ENCODE peak calls at places on chromosomes 7 and 10, in ten cellular contexts. J is left lung; X is fibroblast of lung; T is progenitor cell of endocrine pancreas; K is CD8-positive, alpha-beta T cell; L is psoas muscle; Y is neural crest cell; Z is fibroblast of pulmonary artery; S is tibial artery; D is GM13977. V is an unnamed sample.

GRCh38 chr10:29618341-29619171 is 16.2 kb downstream of the SVIL start:
- DNase-seq in J (peak; percentile 81), X (peak; percentile 29), T (no peak), K (no peak), L (peak; percentile 80), Y (no peak), Z (peak; percentile 48), S (no peak), D (no peak), V (no peak)

GRCh38 chr10:35533565-35533964 is 71.6 kb upstream of the GJD4 start:
- DNase-seq in J (no peak), X (peak; percentile 15), T (no peak), K (no peak), L (no peak), Y (no peak), Z (peak; percentile 76), S (no peak), D (no peak), V (no peak)

GRCh38 chr10:35872666-35873065 is 230.6 kb upstream of the FZD8 start:
- DNase-seq in J (no peak), X (no peak), T (no peak), K (no peak), L (no peak), Y (no peak), Z (no peak), S (no peak), D (no peak), V (no peak)

GRCh38 chr10:985361-985760 is 2.9 kb upstream of the GTPBP4 start:
- DNase-seq in J (no peak), X (no peak), T (no peak), K (no peak), L (no peak), Y (no peak), Z (no peak), S (no peak), D (no peak), V (no peak)

GRCh38 chr10:80443531-80443974 is 10.6 kb upstream of the TSPAN14 start:
- DNase-seq in J (no peak), X (peak; percentile 60), T (no peak), K (no peak), L (no peak), Y (no peak), Z (peak; percentile 63), S (no peak), D (no peak), V (no peak)

GRCh38 chr7:137421389-137421788 is 77.9 kb upstream of the PTN start:
- DNase-seq in J (no peak), X (peak; percentile 48), T (no peak), K (no peak), L (no peak), Y (no peak), Z (peak; percentile 18), S (peak; percentile 40), D (no peak), V (no peak)

GRCh38 chr10:32865170-32865569 is 92.9 kb downstream of the ITGB1 start:
- DNase-seq in J (no peak), X (no peak), T (no peak), K (no peak), L (no peak), Y (no peak), Z (no peak), S (no peak), D (no peak), V (no peak)

GRCh38 chr7:141072548-141073172 is 1.2 kb upstream of the TMEM178B start:
- DNase-seq in J (peak; percentile 73), X (peak; percentile 82), T (peak; percentile 15), K (no peak), L (peak; percentile 86), Y (peak; percentile 48), Z (peak; percentile 57), S (no peak), D (peak; percentile 31), V (no peak)

GRCh38 chr7:29764227-29764626 is 42.1 kb upstream of the WIPF3 start:
- DNase-seq in J (no peak), X (no peak), T (no peak), K (no peak), L (no peak), Y (no peak), Z (no peak), S (no peak), D (no peak), V (no peak)

GRCh38 chr7:92421676-92422435 is 25.4 kb upstream of the GATAD1 start:
- DNase-seq in J (no peak), X (no peak), T (no peak), K (no peak), L (no peak), Y (no peak), Z (peak; percentile 17), S (no peak), D (no peak), V (no peak)

GRCh38 chr7:138226001-138226476 is 149.8 kb downstream of the AKR1D1 start:
- DNase-seq in J (no peak), X (peak; percentile 10), T (no peak), K (no peak), L (no peak), Y (no peak), Z (peak; percentile 98), S (no peak), D (no peak), V (no peak)

GRCh38 chr10:113062977-113063967 is 113.2 kb downstream of the TCF7L2 start:
- DNase-seq in J (no peak), X (no peak), T (no peak), K (no peak), L (no peak), Y (no peak), Z (no peak), S (no peak), D (no peak), V (no peak)

GRCh38 chr10:126659750-126660149 is 10.7 kb downstream of the C10orf90 start:
- DNase-seq in J (no peak), X (no peak), T (no peak), K (no peak), L (no peak), Y (no peak), Z (no peak), S (no peak), D (no peak), V (no peak)

DNA sequence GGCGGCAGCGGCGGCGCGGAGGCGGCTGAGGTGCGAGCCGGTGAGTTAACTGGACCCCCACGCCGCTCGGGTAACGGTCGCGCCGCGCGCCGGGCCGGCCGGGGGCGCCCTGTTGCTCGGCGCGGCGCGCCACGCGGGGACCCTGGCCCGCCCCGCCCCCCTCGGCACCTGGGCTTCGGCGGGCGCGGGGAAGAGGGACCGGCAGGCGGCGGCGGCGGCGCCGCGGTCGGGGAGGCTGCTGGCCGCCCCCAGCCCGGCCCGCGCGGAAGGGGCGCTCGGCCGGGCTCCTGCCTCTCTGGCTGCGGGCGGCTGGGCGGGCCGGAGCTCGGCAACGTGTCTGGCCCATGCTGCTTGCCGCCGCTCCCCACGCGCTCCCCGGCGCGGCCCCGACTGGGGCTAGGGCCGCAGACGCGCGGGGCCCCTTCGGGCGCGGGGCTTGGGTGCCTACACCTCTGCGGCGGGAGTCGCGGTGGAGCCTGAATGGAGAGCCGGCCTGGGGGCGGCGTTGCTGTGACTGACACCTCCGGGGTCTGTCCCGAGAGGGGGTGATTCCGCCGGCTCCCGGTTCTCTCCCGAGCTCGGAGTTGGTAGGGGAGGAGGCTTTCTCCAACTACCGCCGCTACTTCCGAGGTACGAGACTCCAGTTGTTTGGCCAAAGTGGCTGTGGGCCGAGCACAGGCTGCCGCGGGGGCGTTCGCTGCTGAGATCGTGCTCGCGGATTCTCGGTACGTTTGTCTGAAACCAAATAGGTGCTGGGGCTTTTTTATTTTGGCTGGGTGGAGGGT is 494 bp downstream of the PALS2 start:
- DNase-seq in J (peak; percentile 86), X (peak; percentile 42), T (peak; percentile 50), K (peak; percentile 4), L (peak; percentile 67), Y (peak; percentile 56), Z (peak; percentile 59), S (peak; percentile 23), D (peak; percentile 70), V (peak; percentile 62)
- TF ChIP-seq CTCF in J (no peak), X (no peak), T (no peak), K (no peak), L (no peak), Y (no peak), Z (no peak), S (no peak), D (peak; percentile 1), V (no peak)

GRCh38 chr10:65843203-65843602 is 1082.6 kb upstream of the LRRTM3 start:
- DNase-seq in J (no peak), X (no peak), T (no peak), K (no peak), L (no peak), Y (no peak), Z (no peak), S (no peak), D (no peak), V (no peak)
- TF ChIP-seq CTCF in J (no peak), X (no peak), T (no peak), K (no peak), L (no peak), Y (no peak), Z (no peak), S (no peak), D (no peak), V (no peak)

DNA sequence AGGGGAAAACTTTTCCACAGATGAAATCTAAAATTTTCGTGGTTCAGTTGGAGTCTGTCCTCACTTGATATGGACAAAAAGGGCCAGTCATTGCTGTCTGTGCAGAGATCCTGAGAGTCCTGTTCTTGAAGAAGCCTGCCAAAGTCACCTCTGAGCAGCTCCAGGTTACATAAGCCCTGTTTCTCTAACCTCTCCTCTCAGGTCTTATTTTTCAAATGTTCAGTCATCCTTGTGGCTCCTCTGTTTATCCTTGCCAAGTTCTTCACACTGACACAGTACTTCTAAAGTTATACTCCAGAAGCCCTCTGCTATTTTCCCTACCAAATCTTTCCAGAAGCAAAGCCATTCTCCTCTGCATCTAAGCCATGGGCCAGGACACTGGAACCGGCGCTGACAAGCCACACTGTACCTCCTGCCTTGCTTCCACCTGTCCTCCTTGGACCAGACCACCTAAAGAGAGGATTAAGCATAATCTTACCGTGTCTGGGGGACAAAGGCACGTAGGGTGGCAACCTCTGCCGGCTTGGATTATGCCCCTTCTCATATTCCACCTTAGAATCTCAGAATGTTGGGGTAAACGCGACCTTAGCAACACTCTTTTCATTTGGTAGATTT is 161.6 kb downstream of the JAZF1 start:
- DNase-seq in J (no peak), X (no peak), T (no peak), K (no peak), L (no peak), Y (no peak), Z (no peak), S (no peak), D (no peak), V (no peak)
- TF ChIP-seq CTCF in J (no peak), X (no peak), T (no peak), K (no peak), L (no peak), Y (no peak), Z (no peak), S (no peak), D (no peak), V (no peak)

DNA sequence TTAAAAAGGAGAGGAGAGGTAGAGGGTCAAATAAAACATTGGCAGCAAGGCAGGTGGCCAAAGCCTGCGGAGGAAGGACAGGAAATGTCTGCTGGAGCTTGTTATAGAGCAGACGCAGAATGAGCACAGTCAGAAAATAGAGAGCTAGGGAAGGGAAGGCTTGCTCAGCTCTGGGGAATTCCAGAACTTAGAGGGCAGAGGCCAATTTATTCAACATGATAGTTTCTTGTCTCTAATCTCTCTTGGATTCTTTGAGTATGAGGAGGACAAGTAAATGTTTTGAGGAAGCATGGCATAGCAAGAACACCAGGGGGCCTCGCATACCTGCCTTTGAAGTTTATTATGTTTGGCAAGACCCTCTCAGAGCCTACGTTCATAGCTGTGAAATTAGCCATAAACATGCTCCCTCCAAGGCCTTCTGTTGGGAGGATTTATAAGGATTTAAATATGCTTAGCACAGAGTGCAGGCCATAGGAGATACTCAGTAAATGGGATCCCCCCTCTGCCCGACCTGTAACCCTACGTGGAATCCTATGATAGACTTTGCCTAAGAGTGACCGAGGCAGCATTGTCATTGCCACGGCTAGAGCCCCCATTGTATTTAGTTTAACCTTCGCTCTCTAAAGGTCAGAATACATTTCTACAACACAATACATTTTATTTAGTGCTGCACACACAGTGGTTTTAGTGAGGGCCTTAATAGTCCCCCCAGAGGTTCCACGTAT is 293.9 kb downstream of the CCDC3 start:
- DNase-seq in J (no peak), X (peak; percentile 87), T (peak; percentile 33), K (no peak), L (no peak), Y (peak; percentile 37), Z (peak; percentile 92), S (peak; percentile 41), D (peak; percentile 17), V (no peak)
- TF ChIP-seq CTCF in J (no peak), X (peak; percentile 53), T (peak; percentile 73), K (no peak), L (peak; percentile 26), Y (peak; percentile 68), Z (peak; percentile 61), S (peak; percentile 28), D (peak; percentile 56), V (no peak)